ENCODE peak calls at places on chromosome 17, in four cellular contexts. P is AG04449, S is cardiac fibroblast, A is GM23248. Y is an unnamed sample.

GRCh38 chr17:8430966-8431365 is 4.7 kb upstream of the NDEL1 start:
- DNase-seq in S (peak), A (peak), P (no peak), Y (no peak)

GRCh38 chr17:74439691-74440567 is 8.0 kb downstream of the GPRC5C start:
- DNase-seq in P (no peak), A (no peak), S (no peak), Y (no peak)

GRCh38 chr17:6555331-6556120 is 829 bp downstream of the PITPNM3 start:
- DNase-seq in P (no peak), A (peak), S (peak), Y (no peak)

GRCh38 chr17:54935487-54935886 is 33.0 kb downstream of the COX11 start:
- DNase-seq in A (no peak), P (no peak), S (no peak), Y (no peak)

GRCh38 chr17:71764507-71764906 is 356.3 kb upstream of the SOX9 start:
- DNase-seq in S (no peak), P (no peak), A (peak), Y (no peak)

GRCh38 chr17:9237661-9238301 is 216.5 kb downstream of the NTN1 start:
- DNase-seq in P (no peak), S (no peak), A (no peak), Y (no peak)

GRCh38 chr17:17051791-17052461 is 9.7 kb downstream of the MPRIP start:
- DNase-seq in S (peak), P (no peak), A (peak), Y (no peak)

GRCh38 chr17:10652984-10653680 is 4.0 kb downstream of the MYH3 start:
- DNase-seq in P (no peak), S (peak), A (no peak), Y (no peak)

GRCh38 chr17:333626-334396 is 18.8 kb downstream of the RPH3AL start:
- DNase-seq in P (no peak), S (peak), A (no peak), Y (no peak)

GRCh38 chr17:60388742-60389141 is 3.2 kb downstream of the USP32 start:
- DNase-seq in A (no peak), P (no peak), S (no peak), Y (no peak)

GRCh38 chr17:27477971-27478684 is 21.9 kb downstream of the KSR1 start:
- DNase-seq in A (no peak), S (no peak), P (no peak), Y (no peak)

GRCh38 chr17:7215136-7215638 is 4.4 kb downstream of the DLG4 start:
- DNase-seq in P (no peak), S (no peak), A (no peak), Y (no peak)

GRCh38 chr17:68107373-68107772 is 71.8 kb downstream of the KPNA2 start:
- DNase-seq in P (no peak), S (no peak), A (no peak), Y (no peak)

GRCh38 chr17:10337976-10338375 is 34.8 kb downstream of the MYH13 start:
- DNase-seq in P (peak), S (peak), A (peak), Y (peak)

GRCh38 chr17:9969301-9969935 is 64.3 kb upstream of the RCVRN start:
- DNase-seq in P (no peak), A (no peak), S (no peak), Y (no peak)

GRCh38 chr17:82217530-82218204 is 5.0 kb upstream of the CCDC57 start:
- DNase-seq in A (peak), P (peak), S (peak), Y (no peak)

GRCh38 chr17:70989301-70989700 is 820.0 kb downstream of the KCNJ2 start:
- DNase-seq in A (no peak), S (peak), P (no peak), Y (no peak)

GRCh38 chr17:49456172-49456965 is 38.7 kb upstream of the NGFR start:
- DNase-seq in P (peak), A (peak), S (peak), Y (peak)

GRCh38 chr17:46162871-46163270 is 30.4 kb downstream of the KANSL1 start:
- DNase-seq in A (no peak), S (no peak), P (no peak), Y (no peak)

GRCh38 chr17:77973953-77974352 is 15.4 kb downstream of the TNRC6C start:
- DNase-seq in A (no peak), S (no peak), P (no peak), Y (no peak)

GRCh38 chr17:28645576-28645939 is 600 bp upstream of the BLTP2 start:
- DNase-seq in A (no peak), S (no peak), P (no peak), Y (no peak)

GRCh38 chr17:7883781-7884386 is 4.7 kb upstream of the CHD3 start:
- DNase-seq in A (peak), P (no peak), S (peak), Y (no peak)

GRCh38 chr17:57726838-57727237 is 18.3 kb downstream of the CCDC182 start:
- DNase-seq in P (no peak), S (no peak), A (no peak), Y (no peak)

GRCh38 chr17:35087731-35088646 is 24.5 kb upstream of the RFFL start:
- DNase-seq in A (peak), S (peak), P (no peak), Y (no peak)

GRCh38 chr17:14125518-14126125 is 56.3 kb downstream of the COX10 start:
- DNase-seq in S (no peak), P (no peak), A (no peak), Y (no peak)

GRCh38 chr17:82094931-82095776 is 2.9 kb downstream of the FASN start:
- DNase-seq in P (no peak), A (no peak), S (no peak), Y (no peak)

GRCh38 chr17:28475151-28475900 is 1.9 kb downstream of the SLC13A2 start:
- DNase-seq in S (no peak), P (no peak), A (no peak), Y (no peak)

GRCh38 chr17:81537856-81538555 is 9.8 kb downstream of the FSCN2 start:
- DNase-seq in S (no peak), A (no peak), P (no peak), Y (peak)

GRCh38 chr17:80526116-80526910 is 18.3 kb upstream of the RPTOR start:
- DNase-seq in A (no peak), S (no peak), P (no peak), Y (no peak)

GRCh38 chr17:49193513-49194296 is 16.7 kb downstream of the GNGT2 start:
- DNase-seq in P (no peak), A (peak), S (peak), Y (peak)

GRCh38 chr17:44878627-44879221 is 20.5 kb downstream of the EFTUD2 start:
- DNase-seq in P (no peak), S (peak), A (peak), Y (no peak)

GRCh38 chr17:51374220-51374619 is 113.9 kb downstream of the UTP18 start:
- DNase-seq in A (no peak), S (no peak), P (no peak), Y (no peak)

GRCh38 chr17:50289268-50289667 is 15.0 kb downstream of the TMEM92 start:
- DNase-seq in A (peak), P (no peak), S (peak), Y (no peak)

GRCh38 chr17:83189013-83189672 is 109.7 kb downstream of the METRNL start:
- DNase-seq in A (no peak), S (no peak), P (no peak), Y (no peak)

GRCh38 chr17:37747222-37747621 is 2.4 kb upstream of the HNF1B start:
- DNase-seq in S (no peak), A (no peak), P (no peak), Y (no peak)
- H3K4me3 ChIP-seq in S (no peak), A (no peak), P (no peak), Y (no peak)

GRCh38 chr17:39866013-39866730 is 1.8 kb upstream of the ZPBP2 start:
- DNase-seq in S (no peak), P (no peak), A (no peak), Y (no peak)

GRCh38 chr17:39870776-39871175 is 2.8 kb downstream of the ZPBP2 start:
- DNase-seq in P (no peak), A (no peak), S (no peak), Y (no peak)

GRCh38 chr17:39867084-39867890 is 715 bp upstream of the ZPBP2 start:
- DNase-seq in S (no peak), A (no peak), P (no peak), Y (no peak)

GRCh38 chr17:39867891-39868553 is at the start of gene ZPBP2:
- DNase-seq in S (no peak), A (peak), P (no peak), Y (no peak)

GRCh38 chr17:39868554-39868942 is 546 bp downstream of the ZPBP2 start:
- DNase-seq in S (no peak), P (no peak), A (no peak), Y (no peak)
- H3K4me3 ChIP-seq in S (no peak), P (no peak), A (no peak), Y (no peak)

DNA sequence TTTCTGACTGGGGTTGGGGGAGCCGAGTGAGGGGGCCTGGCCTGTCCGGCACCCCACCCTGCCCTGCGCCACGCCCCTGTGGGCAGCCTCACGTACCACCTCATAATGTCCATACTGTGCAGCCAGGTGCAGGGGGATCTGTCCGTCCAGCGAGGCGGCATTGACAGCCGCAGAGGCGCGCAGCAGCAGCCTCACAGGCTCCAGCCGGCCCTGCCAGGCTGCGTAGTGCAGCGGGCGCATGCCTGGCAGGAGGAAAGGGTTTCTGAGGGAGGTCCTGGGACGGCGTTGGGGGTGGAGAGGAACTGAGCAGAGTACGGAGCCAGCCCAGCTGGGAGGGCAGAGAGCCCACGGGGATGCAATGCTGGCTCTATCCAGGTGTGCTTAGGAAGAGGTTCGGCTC is 8.4 kb downstream of the CASKIN2 start:
- DNase-seq in A (no peak), P (no peak), S (no peak), Y (no peak)
- H3K4me3 ChIP-seq in A (no peak), P (no peak), S (no peak), Y (no peak)

GRCh38 chr17:38871992-38872605 is 2.2 kb downstream of the LASP1 start:
- DNase-seq in S (no peak), P (no peak), A (no peak), Y (no peak)

GRCh38 chr17:38873646-38874380 is 4.0 kb downstream of the LASP1 start:
- DNase-seq in P (no peak), S (no peak), A (peak), Y (no peak)

GRCh38 chr17:38871247-38871991 is 1.6 kb downstream of the LASP1 start:
- DNase-seq in A (peak), S (peak), P (no peak), Y (no peak)

GRCh38 chr17:38874505-38875419 is 4.9 kb downstream of the LASP1 start:
- DNase-seq in P (no peak), S (no peak), A (peak), Y (no peak)

GRCh38 chr17:38872671-38873385 is 3.0 kb downstream of the LASP1 start:
- DNase-seq in S (no peak), A (peak), P (no peak), Y (no peak)
- H3K4me3 ChIP-seq in S (no peak), A (peak), P (peak), Y (peak)

DNA sequence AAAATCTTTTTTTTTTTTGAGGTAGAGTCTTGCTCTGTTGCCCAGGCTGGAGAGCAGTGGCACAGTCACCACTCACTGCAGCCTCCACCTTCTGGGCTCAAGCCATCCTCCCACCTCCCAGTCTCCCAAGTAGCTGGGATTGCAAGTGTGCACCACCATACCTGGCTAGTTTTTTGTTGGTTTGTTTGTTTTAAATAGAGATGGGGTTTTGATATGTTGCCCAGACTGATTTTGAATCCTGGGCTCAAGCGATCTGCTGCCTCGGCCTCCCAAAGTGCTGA is 2.0 kb downstream of the LRRC37B start:
- DNase-seq in A (no peak), S (no peak), P (no peak), Y (no peak)
- H3K4me3 ChIP-seq in A (peak), S (no peak), P (peak), Y (no peak)

DNA sequence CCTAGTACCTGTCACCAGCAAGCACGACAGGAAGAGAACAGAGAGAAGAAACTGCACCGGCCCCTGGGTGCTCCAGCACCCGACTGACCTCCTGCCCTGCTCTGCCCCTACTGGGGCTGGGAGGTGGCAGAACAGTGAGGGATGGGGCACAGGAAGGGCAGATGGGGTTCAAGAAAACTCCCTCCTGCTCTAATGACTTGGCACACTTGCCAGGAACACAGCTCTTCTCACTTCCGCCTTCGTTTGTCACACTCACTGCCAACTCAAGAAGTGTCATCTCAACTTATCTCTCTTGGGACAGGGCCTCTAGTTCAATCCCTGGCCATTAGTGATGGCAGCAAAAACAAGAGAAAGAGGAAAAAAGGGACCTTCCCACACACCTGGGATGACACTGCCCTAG is 42.7 kb upstream of the ICAM2 start:
- DNase-seq in P (no peak), S (no peak), A (no peak), Y (no peak)
- H3K4me3 ChIP-seq in P (no peak), S (no peak), A (no peak), Y (no peak)

GRCh38 chr17:64148699-64149098 is 18.8 kb upstream of the ERN1 start:
- DNase-seq in S (no peak), A (peak), P (no peak), Y (no peak)
- H3K4me3 ChIP-seq in S (no peak), A (no peak), P (no peak), Y (no peak)

Y was measured in skeletal muscle cell.